ENCODE peak calls at places on chromosomes 13 and 19, in eight cellular contexts. M is colonic mucosa, C is thoracic aorta, E is K562, Q is GM12878, H is fibroblast of lung, R is ascending aorta, W is GM23338. O is an unnamed sample.

GRCh38 chr13:35887028-35887666 is 244.0 kb downstream of the DCLK1 start:
- DNase-seq in H (no peak), C (no peak), E (no peak), Q (no peak), W (no peak), R (no peak), M (no peak), O (no peak)

GRCh38 chr13:44329909-44330545 is 43.6 kb upstream of the SERP2 start:
- DNase-seq in C (no peak), E (no peak), M (no peak), W (no peak), H (no peak), R (no peak), Q (no peak), O (no peak)

GRCh38 chr19:41421314-41421713 is 5.9 kb downstream of the B3GNT8 start:
- DNase-seq in M (peak; percentile 79), H (no peak), Q (no peak), E (no peak), R (no peak), C (no peak), W (no peak), O (no peak)

GRCh38 chr13:30235206-30235605 is 72.1 kb downstream of the KATNAL1 start:
- DNase-seq in R (no peak), C (no peak), H (peak; percentile 27), W (no peak), M (no peak), E (no peak), Q (no peak), O (no peak)

GRCh38 chr13:30736461-30736860 is 1.1 kb downstream of the ALOX5AP start:
- DNase-seq in H (no peak), Q (no peak), W (no peak), C (no peak), M (no peak), E (no peak), R (no peak), O (no peak)

GRCh38 chr13:49371943-49372636 is 71.8 kb downstream of the CAB39L start:
- DNase-seq in H (no peak), Q (no peak), E (no peak), R (no peak), M (no peak), W (no peak), C (no peak), O (no peak)

GRCh38 chr13:40124648-40125045 is 469.2 kb downstream of the COG6 start:
- DNase-seq in Q (no peak), W (no peak), M (no peak), H (no peak), R (no peak), C (no peak), E (no peak), O (no peak)

GRCh38 chr19:51098366-51099069 is 9.7 kb downstream of the CTU1 start:
- DNase-seq in C (no peak), W (peak; percentile 88), Q (no peak), R (no peak), E (no peak), M (no peak), H (peak; percentile 33), O (no peak)

GRCh38 chr13:20702530-20702929 is 969 bp upstream of the IL17D start:
- DNase-seq in E (no peak), Q (no peak), H (peak; percentile 44), R (no peak), M (peak; percentile 48), W (no peak), C (no peak), O (no peak)

GRCh38 chr13:62512194-62513141 is 1096.8 kb upstream of the PCDH20 start:
- DNase-seq in C (no peak), M (peak; percentile 18), W (peak; percentile 74), Q (peak; percentile 24), R (no peak), E (peak; percentile 9), H (peak; percentile 36), O (peak; percentile 23)

GRCh38 chr19:4534836-4535658 is at the start of gene PLIN5:
- DNase-seq in W (peak; percentile 96), H (peak; percentile 47), Q (peak; percentile 3), R (no peak), E (peak; percentile 95), M (peak; percentile 87), C (no peak), O (peak; percentile 37)

GRCh38 chr19:3135961-3136683 is at the start of gene GNA15:
- DNase-seq in M (peak; percentile 53), H (no peak), E (no peak), R (no peak), W (no peak), Q (no peak), C (no peak), O (no peak)

GRCh38 chr19:11247391-11247790 is 8.0 kb downstream of the ANGPTL8 start:
- DNase-seq in Q (no peak), H (peak; percentile 51), E (no peak), W (no peak), C (no peak), M (no peak), R (no peak), O (no peak)

GRCh38 chr19:19642506-19643157 is 825 bp downstream of the GMIP start:
- DNase-seq in E (peak; percentile 16), H (no peak), R (no peak), Q (no peak), C (no peak), W (no peak), M (no peak), O (peak; percentile 47)

GRCh38 chr19:52942371-52943133 is 19.3 kb upstream of the ZNF888 start:
- DNase-seq in M (peak; percentile 98), Q (peak; percentile 48), H (peak; percentile 77), E (peak; percentile 95), R (peak; percentile 81), W (peak; percentile 93), C (peak; percentile 62), O (peak; percentile 94)

GRCh38 chr19:19566306-19566705 is 28.2 kb downstream of the CILP2 start:
- DNase-seq in H (peak; percentile 42), E (no peak), C (no peak), W (no peak), M (no peak), R (no peak), Q (no peak), O (peak; percentile 21)

GRCh38 chr19:4447327-4448146 is 10.1 kb downstream of the UBXN6 start:
- DNase-seq in C (no peak), E (no peak), H (no peak), Q (no peak), M (no peak), R (no peak), W (no peak), O (no peak)

GRCh38 chr13:48904668-48905290 is 70.9 kb upstream of the FNDC3A start:
- DNase-seq in R (no peak), E (peak; percentile 9), W (no peak), H (no peak), Q (no peak), M (no peak), C (no peak), O (no peak)

GRCh38 chr13:113465241-113465640 is 12.0 kb upstream of the ADPRHL1 start:
- DNase-seq in W (no peak), Q (no peak), R (no peak), M (no peak), E (no peak), C (no peak), H (no peak), O (no peak)

GRCh38 chr19:1987197-1988187 is 28.0 kb downstream of the BTBD2 start:
- DNase-seq in Q (no peak), W (peak; percentile 44), R (no peak), C (no peak), M (no peak), H (no peak), E (peak; percentile 23), O (no peak)

GRCh38 chr13:102227696-102228095 is 174.2 kb downstream of the FGF14 start:
- DNase-seq in W (no peak), C (no peak), M (no peak), H (peak; percentile 60), E (no peak), Q (no peak), R (no peak), O (no peak)

GRCh38 chr13:114162533-114162922 is 16.5 kb upstream of the CFAP97D2 start:
- DNase-seq in W (no peak), C (no peak), R (no peak), E (no peak), Q (no peak), H (no peak), M (no peak), O (no peak)

GRCh38 chr19:13215572-13216380 is 65.6 kb downstream of the IER2 start:
- DNase-seq in E (no peak), C (no peak), R (no peak), Q (peak; percentile 28), H (no peak), W (no peak), M (no peak), O (no peak)

DNA sequence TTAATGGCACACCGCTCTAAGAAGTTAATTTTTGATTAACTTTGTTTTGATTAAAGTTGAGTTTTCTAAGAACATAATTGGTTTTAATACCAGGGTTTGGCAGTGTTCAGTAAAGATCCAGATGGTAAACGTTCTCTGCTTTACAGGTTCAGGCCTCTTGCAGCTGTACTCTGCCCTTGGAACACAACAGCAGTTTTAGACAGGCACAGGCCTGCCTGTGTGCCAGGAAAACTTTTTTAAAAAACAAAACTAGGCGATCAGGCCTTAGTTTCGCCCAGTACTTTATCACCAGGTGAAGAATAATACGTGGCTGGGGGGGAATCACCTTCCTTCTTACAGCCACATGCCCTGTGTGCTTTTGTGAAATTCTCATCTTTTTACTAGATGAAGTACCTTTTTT is 38.0 kb upstream of the TEX29 start:
- DNase-seq in H (no peak), R (no peak), W (no peak), M (no peak), Q (no peak), C (no peak), E (no peak), O (no peak)
- H3K4me3 ChIP-seq in H (no peak overlapping the region), R (no peak overlapping the region), W (no peak overlapping the region), M (no peak overlapping the region), Q (no peak overlapping the region), C (peak overlapping the region; percentile 43), E (no peak overlapping the region), O (no peak overlapping the region)

GRCh38 chr19:46365561-46365960 is 18.7 kb downstream of the PPP5C start:
- DNase-seq in W (no peak), M (no peak), R (no peak), Q (no peak), H (no peak), E (no peak), C (no peak), O (no peak)
- H3K4me1 ChIP-seq in W (no peaks in the 10 kb centered on the region), M (no peaks in the 10 kb centered on the region), R (no peaks in the 10 kb centered on the region), Q (no peaks in the 10 kb centered on the region), H (no peaks in the 10 kb centered on the region), E (no peaks in the 10 kb centered on the region), C (no peaks in the 10 kb centered on the region), O (no peaks in the 10 kb centered on the region)

GRCh38 chr19:45528744-45529453 is 21.6 kb downstream of the VASP start:
- DNase-seq in M (peak; percentile 84), H (peak; percentile 27), W (peak; percentile 97), Q (no peak), C (no peak), R (no peak), E (peak; percentile 73), O (no peak)
- H3K4me3 ChIP-seq in M (peak overlapping the region; percentile 32), H (no peak overlapping the region), W (peak overlapping the region; percentile 65), Q (no peak overlapping the region), C (peak overlapping the region; percentile 51), R (peak overlapping the region; percentile 14), E (no peak overlapping the region), O (no peak overlapping the region)

DNA sequence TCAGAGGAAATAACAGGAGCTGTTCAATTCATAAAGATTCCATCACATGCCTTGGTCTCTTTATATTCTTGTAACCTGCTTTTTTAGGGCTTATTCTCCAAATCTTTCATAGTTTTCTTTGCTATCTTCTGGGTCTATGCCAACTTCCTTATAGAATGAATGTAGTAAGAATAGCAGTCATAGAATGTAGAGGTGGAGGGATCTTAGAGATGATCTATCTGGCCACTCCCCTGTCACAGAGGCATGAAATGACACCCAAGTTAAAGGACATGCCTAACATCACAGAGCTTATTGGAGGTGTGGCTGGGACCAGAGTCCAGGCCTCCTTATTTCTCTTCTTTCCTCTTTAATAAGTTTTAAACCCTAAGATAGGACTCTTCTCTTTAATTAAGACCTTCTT is 13.2 kb downstream of the LCP1 start:
- DNase-seq in C (no peak), E (no peak), W (no peak), Q (no peak), H (no peak), M (no peak), R (no peak), O (no peak)
- H3K4me1 ChIP-seq in C (no peaks in the 10 kb centered on the region), E (peaks cover 22% of the 10 kb centered on the region), W (peaks cover 10% of the 10 kb centered on the region), Q (peaks cover 66% of the 10 kb centered on the region), H (no peaks in the 10 kb centered on the region), M (no peaks in the 10 kb centered on the region), R (no peaks in the 10 kb centered on the region), O (peaks cover 16% of the 10 kb centered on the region)